ENCODE peak calls at places on chromosomes 7 and 10, in ten cellular contexts. P is AG09309; B is NCI-H748 treated with DMSO at 0.1 percent for 48 hours; N is bronchial epithelial cell; E is Kasumi-1; L is IMR-90; M is stimulated activated CD4-positive, alpha-beta T cell treated with anti-CD3 and anti-CD28 coated beads, Interleukin-12 subunit alpha, Interleukin-12 subunit beta, amount 100 ng/mL, for 4 hours; T is T-helper 9 cell; Q is left ventricle myocardium inferior; V is MV-4-11. X is an unnamed sample.

GRCh38 chr7:49639068-49639593 is 134.3 kb upstream of the VWC2 start:
- DNase-seq in B (no peak), N (no peak), M (no peak), L (no peak), T (no peak), E (no peak), P (no peak), Q (no peak), V (no peak), X (peak)

GRCh38 chr7:1646957-1647891 is 22.9 kb upstream of the ELFN1 start:
- DNase-seq in N (no peak), L (no peak), Q (peak), M (no peak), B (no peak), E (no peak), P (no peak), T (no peak), V (no peak), X (no peak)

GRCh38 chr7:29276806-29277205 is 82.2 kb downstream of the CHN2 start:
- DNase-seq in V (no peak), B (no peak), E (no peak), M (no peak), P (no peak), T (no peak), Q (no peak), N (no peak), L (no peak), X (no peak)

GRCh38 chr7:130559184-130559583 is 67.3 kb downstream of the MEST start:
- DNase-seq in L (no peak), P (no peak), E (no peak), N (no peak), V (no peak), Q (no peak), B (peak), T (no peak), M (no peak), X (no peak)

GRCh38 chr7:101436857-101437576 is 74.3 kb downstream of the COL26A1 start:
- DNase-seq in Q (no peak), L (no peak), N (no peak), M (no peak), E (no peak), T (no peak), V (no peak), B (no peak), P (no peak), X (no peak)

GRCh38 chr7:146115665-146116451 is 743 bp upstream of the CNTNAP2 start:
- DNase-seq in B (peak), P (no peak), E (peak), V (peak), T (no peak), N (peak), M (peak), Q (peak), L (no peak), X (no peak)

GRCh38 chr10:5861269-5862031 is 28.2 kb downstream of the ANKRD16 start:
- DNase-seq in N (peak), L (peak), V (peak), Q (no peak), E (no peak), B (no peak), M (no peak), T (no peak), P (peak), X (no peak)

GRCh38 chr10:2851544-2851943 is 215.8 kb upstream of the PFKP start:
- DNase-seq in E (no peak), Q (no peak), L (no peak), B (peak), N (no peak), P (no peak), V (no peak), M (no peak), T (no peak), X (no peak)

GRCh38 chr7:111678281-111678680 is 116.0 kb upstream of the IMMP2L start:
- DNase-seq in E (no peak), V (no peak), T (no peak), M (no peak), Q (no peak), N (peak), P (no peak), L (peak), B (no peak), X (no peak)

GRCh38 chr7:48052748-48053147 is 17.4 kb downstream of the C7orf57 start:
- DNase-seq in P (no peak), V (no peak), L (peak), B (no peak), N (peak), E (no peak), M (no peak), T (no peak), Q (no peak), X (no peak)

GRCh38 chr10:93152136-93152535 is 78.4 kb downstream of the CYP26A1 start:
- DNase-seq in V (no peak), N (peak), T (no peak), Q (no peak), B (no peak), E (no peak), M (no peak), P (peak), L (peak), X (no peak)

GRCh38 chr7:124379296-124379695 is 346.4 kb upstream of the TMEM229A start:
- DNase-seq in V (no peak), M (no peak), P (no peak), T (no peak), Q (no peak), E (no peak), N (no peak), B (no peak), L (no peak), X (no peak)

GRCh38 chr7:116683786-116684185 is 11.8 kb downstream of the MET start:
- DNase-seq in M (no peak), P (no peak), N (no peak), T (no peak), B (no peak), V (peak), E (peak), L (no peak), Q (no peak), X (no peak)

GRCh38 chr10:30591249-30591670 is 38.3 kb downstream of the LYZL2 start:
- DNase-seq in N (peak), E (peak), T (peak), B (peak), Q (no peak), M (peak), V (peak), P (no peak), L (peak), X (no peak)

GRCh38 chr10:28627102-28627501 is 50.2 kb upstream of the BAMBI start:
- DNase-seq in T (no peak), V (no peak), B (no peak), Q (no peak), P (no peak), E (no peak), M (no peak), N (no peak), L (no peak), X (no peak)

GRCh38 chr7:117834983-117835664 is 38.1 kb downstream of the CTTNBP2 start:
- DNase-seq in T (no peak), M (no peak), E (peak), Q (no peak), V (peak), P (no peak), N (no peak), L (no peak), B (peak), X (no peak)

X was measured in esophagus muscularis mucosa.